ENCODE peak calls at places on chromosomes 13 and 19, in six cellular contexts. V is type B pancreatic cell; L is stimulated activated naive CD8-positive, alpha-beta T cell treated with anti-CD3 and anti-CD28 coated beads, Interleukin-15, Interleukin-2, amounts not matched to agents 100 U/mL and 50 U/mL, for 24 hours; E is AG04450; N is heart right ventricle; D is left ventricle myocardium inferior. R is an unnamed sample.

GRCh38 chr13:52646967-52647366 is 4.7 kb downstream of the HNRNPA1L2 start:
- DNase-seq in V (no peak), L (no peak), E (no peak), N (no peak), D (no peak), R (no peak)

GRCh38 chr19:27679399-27679798 is 1533.6 kb downstream of the UQCRFS1 start:
- DNase-seq in V (no peak), L (no peak), E (no peak), N (no peak), D (no peak), R (no peak)

GRCh38 chr19:4581381-4582111 is 22.1 kb upstream of the SEMA6B start:
- DNase-seq in V (no peak), L (peak), E (no peak), N (no peak), D (no peak), R (no peak)

GRCh38 chr13:40313269-40314200 is 352.9 kb downstream of the FOXO1 start:
- DNase-seq in V (no peak), L (no peak), E (no peak), N (peak), D (no peak), R (no peak)

GRCh38 chr19:17418710-17419109 is 1.1 kb upstream of the MVB12A start:
- DNase-seq in V (no peak), L (no peak), E (no peak), N (no peak), D (no peak), R (no peak)

GRCh38 chr19:45117666-45118065 is 24.7 kb downstream of the PPP1R37 start:
- DNase-seq in V (no peak), L (no peak), E (no peak), N (no peak), D (no peak), R (no peak)

GRCh38 chr19:13022111-13022858 is 27.0 kb downstream of the NFIX start:
- DNase-seq in V (no peak), L (no peak), E (peak), N (peak), D (peak), R (no peak)

GRCh38 chr13:113350065-113350937 is 13.6 kb downstream of the GRTP1 start:
- DNase-seq in V (no peak), L (no peak), E (no peak), N (no peak), D (no peak), R (no peak)

GRCh38 chr13:46648166-46648607 is 95.2 kb downstream of the LRCH1 start:
- DNase-seq in V (no peak), L (no peak), E (no peak), N (no peak), D (no peak), R (no peak)

GRCh38 chr19:38155453-38155852 is 68.6 kb downstream of the DPF1 start:
- DNase-seq in V (no peak), L (no peak), E (no peak), N (no peak), D (no peak), R (no peak)

GRCh38 chr19:11323601-11324078 is 15.8 kb downstream of the RAB3D start:
- DNase-seq in V (no peak), L (no peak), E (no peak), N (no peak), D (no peak), R (no peak)

GRCh38 chr19:30362156-30362754 is 9.9 kb upstream of the ZNF536 start:
- DNase-seq in V (no peak), L (no peak), E (no peak), N (no peak), D (no peak), R (no peak)

GRCh38 chr19:45767881-45768643 is 990 bp downstream of the SIX5 start:
- DNase-seq in V (peak), L (peak), E (no peak), N (peak), D (peak), R (no peak)

GRCh38 chr19:49359851-49360845 is 2.1 kb downstream of the TEAD2 start:
- DNase-seq in V (no peak), L (no peak), E (no peak), N (no peak), D (no peak), R (no peak)

GRCh38 chr19:53079313-53079924 is 23.8 kb downstream of the ZNF160 start:
- DNase-seq in V (no peak), L (no peak), E (no peak), N (no peak), D (no peak), R (no peak)

GRCh38 chr19:2058570-2059421 is 7.8 kb upstream of the MKNK2 start:
- DNase-seq in V (no peak), L (no peak), E (no peak), N (no peak), D (no peak), R (no peak)

GRCh38 chr13:30818323-30818960 is 83.1 kb downstream of the ALOX5AP start:
- DNase-seq in V (no peak), L (no peak), E (no peak), N (no peak), D (no peak), R (no peak)

GRCh38 chr13:34416833-34417425 is 525.1 kb upstream of the NBEA start:
- DNase-seq in V (no peak), L (no peak), E (peak), N (peak), D (peak), R (no peak)

GRCh38 chr13:52599037-52599852 is 43.0 kb upstream of the HNRNPA1L2 start:
- DNase-seq in V (no peak), L (no peak), E (no peak), N (peak), D (no peak), R (no peak)

GRCh38 chr13:44620057-44620456 is 43.9 kb upstream of the TSC22D1 start:
- DNase-seq in V (no peak), L (no peak), E (no peak), N (no peak), D (no peak), R (peak)

GRCh38 chr13:110961959-110962358 is 47.1 kb upstream of the ANKRD10 start:
- DNase-seq in V (no peak), L (no peak), E (no peak), N (no peak), D (no peak), R (no peak)

GRCh38 chr13:104779311-104779710 is 1713.1 kb upstream of the SLC10A2 start:
- DNase-seq in V (no peak), L (no peak), E (peak), N (no peak), D (no peak), R (no peak)

GRCh38 chr13:102310691-102311432 is 91.0 kb downstream of the FGF14 start:
- DNase-seq in V (no peak), L (no peak), E (no peak), N (no peak), D (peak), R (no peak)

GRCh38 chr19:48739835-48740704 is at the start of gene RASIP1:
- DNase-seq in V (no peak), L (no peak), E (no peak), N (peak), D (peak), R (no peak)

GRCh38 chr19:392375-392970 is 16.5 kb downstream of the C2CD4C start:
- DNase-seq in V (no peak), L (no peak), E (no peak), N (no peak), D (no peak), R (no peak)

GRCh38 chr19:34171539-34171876 is 796 bp upstream of the LSM14A start:
- DNase-seq in V (no peak), L (peak), E (peak), N (no peak), D (no peak), R (peak)

GRCh38 chr19:1648156-1648925 is 4.1 kb downstream of the TCF3 start:
- DNase-seq in V (no peak), L (no peak), E (no peak), N (no peak), D (no peak), R (no peak)

GRCh38 chr13:30714629-30715028 is 20.7 kb upstream of the ALOX5AP start:
- DNase-seq in V (no peak), L (no peak), E (no peak), N (no peak), D (no peak), R (no peak)

GRCh38 chr13:35485451-35485850 is 9.0 kb upstream of the MAB21L1 start:
- DNase-seq in V (no peak), L (no peak), E (no peak), N (no peak), D (no peak), R (no peak)

GRCh38 chr19:44625531-44626066 is 12.2 kb downstream of the IGSF23 start:
- DNase-seq in V (no peak), L (no peak), E (no peak), N (no peak), D (no peak), R (no peak)

GRCh38 chr19:12872255-12872654 is 9.0 kb downstream of the DNASE2 start:
- DNase-seq in V (no peak), L (no peak), E (no peak), N (no peak), D (no peak), R (no peak)

GRCh38 chr19:55258476-55258827 is 365 bp downstream of the PPP6R1 start:
- DNase-seq in V (no peak), L (peak), E (no peak), N (no peak), D (peak), R (no peak)

GRCh38 chr19:11887618-11888531 is at the start of gene ZNF69:
- DNase-seq in V (peak), L (peak), E (no peak), N (peak), D (peak), R (no peak)

GRCh38 chr19:51407631-51408131 is 9.8 kb downstream of the SIGLEC10 start:
- DNase-seq in V (no peak), L (peak), E (no peak), N (no peak), D (no peak), R (no peak)

GRCh38 chr13:94620286-94620896 is 18.7 kb downstream of the GPR180 start:
- DNase-seq in V (no peak), L (peak), E (no peak), N (no peak), D (no peak), R (no peak)

GRCh38 chr13:67367385-67367784 is 137.2 kb upstream of the PCDH9 start:
- DNase-seq in V (no peak), L (no peak), E (no peak), N (no peak), D (no peak), R (no peak)

GRCh38 chr13:31122544-31123260 is 39.0 kb downstream of the HSPH1 start:
- DNase-seq in V (no peak), L (no peak), E (no peak), N (no peak), D (no peak), R (no peak)

GRCh38 chr13:31008400-31009115 is 76.1 kb downstream of the TEX26 start:
- DNase-seq in V (no peak), L (no peak), E (no peak), N (no peak), D (no peak), R (no peak)

GRCh38 chr19:17758528-17758927 is 7.3 kb downstream of the FCHO1 start:
- DNase-seq in V (no peak), L (no peak), E (no peak), N (no peak), D (no peak), R (no peak)

GRCh38 chr19:3604987-3605343 is 1.7 kb downstream of the TBXA2R start:
- DNase-seq in V (no peak), L (peak), E (no peak), N (no peak), D (no peak), R (no peak)

R was measured in HS-5.